ENCODE peak calls at places on chromosomes 4 and X, in four cellular contexts. D is K562, R is GM12891, L is GM12878. F is an unnamed sample.

GRCh38 chr4:3803475-3803847 is 37.3 kb downstream of the ADRA2C start:
- DNase-seq in D (no peak), R (no peak), L (no peak), F (no peak)

GRCh38 chr4:94588900-94589693 is 137.4 kb downstream of the PDLIM5 start:
- DNase-seq in D (no peak), R (no peak), L (no peak), F (no peak)

GRCh38 chr4:16289872-16290554 is 63.7 kb upstream of the TAPT1 start:
- DNase-seq in D (peak), R (peak), L (no peak), F (no peak)

GRCh38 chr4:52693492-52693891 is 34.4 kb upstream of the USP46 start:
- DNase-seq in D (no peak), R (no peak), L (no peak), F (no peak)

GRCh38 chrX:1351981-1352714 is 15.6 kb downstream of the IL3RA start:
- DNase-seq in D (no peak), R (no peak), L (no peak), F (no peak)

GRCh38 chrX:64894454-64895038 is 81.7 kb downstream of the ZC4H2 start:
- DNase-seq in D (peak), R (no peak), L (no peak), F (peak)

GRCh38 chr4:1502501-1502886 is 96.3 kb upstream of the NKX1-1 start:
- DNase-seq in D (no peak), R (no peak), L (no peak), F (no peak)

GRCh38 chr4:170805352-170805751 is 715.6 kb upstream of the AADAT start:
- DNase-seq in D (no peak), R (no peak), L (no peak), F (no peak)

GRCh38 chrX:153681175-153681574 is 6.6 kb upstream of the SLC6A8 start:
- DNase-seq in D (no peak), R (no peak), L (no peak), F (no peak)

GRCh38 chrX:40628506-40628905 is 5.3 kb downstream of the MPC1L start:
- DNase-seq in D (no peak), R (no peak), L (no peak), F (no peak)

GRCh38 chr4:7498406-7499200 is 63.9 kb upstream of the PSAPL1 start:
- DNase-seq in D (no peak), R (no peak), L (no peak), F (no peak)

GRCh38 chr4:61004651-61005170 is 195.4 kb upstream of the ADGRL3 start:
- DNase-seq in D (no peak), R (no peak), L (no peak), F (no peak)

GRCh38 chrX:81241753-81242152 is 39.9 kb downstream of the SH3BGRL start:
- DNase-seq in D (no peak), R (no peak), L (no peak), F (no peak)

GRCh38 chr4:111475696-111476095 is 669.6 kb upstream of the FAM241A start:
- DNase-seq in D (no peak), R (no peak), L (no peak), F (no peak)

GRCh38 chr4:16745009-16745408 is 153.4 kb downstream of the LDB2 start:
- DNase-seq in D (no peak), R (no peak), L (no peak), F (no peak)

GRCh38 chr4:20445933-20446723 is 194.4 kb downstream of the SLIT2 start:
- DNase-seq in D (no peak), R (no peak), L (no peak), F (no peak)

GRCh38 chr4:169147217-169147616 is 123.5 kb downstream of the SH3RF1 start:
- DNase-seq in D (no peak), R (no peak), L (no peak), F (no peak)

GRCh38 chr4:55437356-55437796 is 41.6 kb downstream of the TMEM165 start:
- DNase-seq in D (peak), R (no peak), L (no peak), F (no peak)

GRCh38 chrX:54452920-54453319 is 12.7 kb downstream of the TSR2 start:
- DNase-seq in D (peak), R (no peak), L (no peak), F (no peak)

DNA sequence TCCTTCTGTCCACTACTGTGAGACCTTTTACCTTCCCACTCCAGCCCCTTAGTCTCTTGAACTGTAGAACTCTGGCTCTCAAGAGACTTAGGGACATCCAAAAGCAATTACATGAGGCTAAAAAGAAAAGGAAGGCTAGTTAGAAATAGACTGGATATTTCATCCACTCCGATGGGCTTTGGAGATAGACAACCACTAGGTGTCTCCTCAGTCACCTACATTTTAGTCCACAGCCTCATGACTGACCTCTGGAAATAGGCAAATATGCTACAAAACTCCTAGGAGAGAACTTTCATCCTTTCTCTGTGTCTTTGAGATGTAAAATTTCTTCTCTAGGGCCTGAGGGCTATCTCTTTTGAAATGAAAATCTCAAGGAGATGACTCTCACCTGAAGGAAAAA is 45.1 kb upstream of the LAMP2 start:
- DNase-seq in D (peak), R (no peak), L (no peak), F (no peak)
- TF ChIP-seq SPI1 in D (no peak), R (no peak), L (no peak), F (no peak)

DNA sequence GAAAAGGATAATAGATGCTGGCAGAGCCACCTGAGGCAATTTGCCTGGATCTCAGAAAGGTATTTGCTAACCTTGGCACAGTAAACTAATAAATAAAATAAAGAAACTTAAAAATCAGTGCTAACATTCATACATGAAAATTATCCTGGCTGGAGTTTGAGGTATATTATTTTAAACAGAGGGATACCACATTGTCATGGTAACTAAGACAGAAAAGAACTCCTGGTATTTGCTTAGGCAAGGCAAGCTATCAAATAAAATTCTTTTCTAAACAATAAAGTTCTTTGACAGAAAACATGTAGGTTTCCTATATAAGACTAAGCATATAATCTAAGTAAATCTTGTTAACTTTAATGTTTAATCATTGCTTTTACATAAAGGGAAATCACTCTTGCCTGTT is 218.8 kb downstream of the MAGEB17 start:
- DNase-seq in D (no peak), R (no peak), L (no peak), F (no peak)
- TF ChIP-seq SPI1 in D (no peak), R (no peak), L (no peak), F (no peak)

GRCh38 chr4:165516281-165516833 is 137.5 kb downstream of the CPE start:
- DNase-seq in D (no peak), R (no peak), L (no peak), F (no peak)

GRCh38 chr4:165515201-165515600 is 136.4 kb downstream of the CPE start:
- DNase-seq in D (no peak), R (no peak), L (no peak), F (no peak)

GRCh38 chr4:165512464-165512863 is 133.7 kb downstream of the CPE start:
- DNase-seq in D (no peak), R (no peak), L (no peak), F (no peak)

GRCh38 chr4:165517216-165517615 is 138.4 kb downstream of the CPE start:
- DNase-seq in D (no peak), R (no peak), L (no peak), F (no peak)

GRCh38 chr4:165514739-165515138 is 135.9 kb downstream of the CPE start:
- DNase-seq in D (no peak), R (no peak), L (no peak), F (no peak)
- TF ChIP-seq SPI1 in D (no peak), R (no peak), L (no peak), F (no peak)

GRCh38 chrX:104136241-104137019 is 20.4 kb downstream of the SLC25A53 start:
- DNase-seq in D (peak), R (peak), L (peak), F (peak)
- TF ChIP-seq SPI1 in D (no peak), R (no peak), L (no peak), F (no peak)

GRCh38 chr4:74098628-74098995 is 383 bp downstream of the CXCL2 start:
- DNase-seq in D (no peak), R (no peak), L (no peak), F (no peak)
- TF ChIP-seq SPI1 in D (no peak), R (no peak), L (no peak), F (no peak)

GRCh38 chr4:145178740-145179139 is 1.6 kb downstream of the OTUD4 start:
- DNase-seq in D (peak), R (no peak), L (no peak), F (no peak)
- TF ChIP-seq SPI1 in D (no peak), R (no peak), L (no peak), F (no peak)

DNA sequence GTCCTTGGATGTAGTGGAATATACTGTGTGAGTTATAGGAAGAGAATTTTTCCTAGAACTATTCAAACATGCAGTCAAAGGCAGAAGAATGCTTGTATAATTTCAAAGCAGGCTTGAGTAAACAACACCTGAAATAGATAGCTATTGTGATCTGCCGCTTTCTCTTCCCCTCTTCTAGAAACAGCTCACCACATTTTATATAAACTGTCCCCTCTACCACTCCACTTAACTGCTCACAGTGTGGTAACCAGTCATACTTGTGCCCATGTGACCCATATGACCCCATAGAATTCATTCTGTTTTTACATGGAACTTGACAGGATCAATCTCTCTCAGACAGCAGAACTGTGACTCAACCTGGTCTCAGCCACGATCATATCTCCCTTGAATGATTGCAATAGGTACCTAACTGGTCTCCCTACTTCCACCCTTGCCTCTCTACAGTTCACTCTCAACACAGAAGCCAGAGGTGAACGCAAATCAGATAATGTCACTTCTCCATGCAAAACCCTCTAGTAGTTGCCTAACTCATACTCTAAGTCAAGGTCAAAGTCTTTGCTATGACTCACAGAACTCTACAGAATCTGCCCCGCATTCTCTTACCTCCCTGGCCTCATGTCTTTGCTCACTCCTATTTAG is 85.6 kb upstream of the EFHC2 start:
- DNase-seq in D (no peak), R (no peak), L (no peak), F (no peak)
- TF ChIP-seq SPI1 in D (no peak), R (no peak), L (no peak), F (no peak)

GRCh38 chrX:115549008-115549407 is 12.0 kb upstream of the PLS3 start:
- DNase-seq in D (no peak), R (no peak), L (no peak), F (no peak)
- TF ChIP-seq SPI1 in D (no peak), R (no peak), L (no peak), F (no peak)

GRCh38 chr4:106371166-106371565 is 2.6 kb upstream of the GIMD1 start:
- DNase-seq in D (no peak), R (no peak), L (no peak), F (no peak)

GRCh38 chr4:106368678-106369077 is at the start of gene GIMD1:
- DNase-seq in D (no peak), R (no peak), L (no peak), F (no peak)

GRCh38 chr4:106367072-106367471 is 1.5 kb downstream of the GIMD1 start:
- DNase-seq in D (no peak), R (no peak), L (no peak), F (no peak)

GRCh38 chr4:106370214-106370613 is 1.6 kb upstream of the GIMD1 start:
- DNase-seq in D (no peak), R (no peak), L (no peak), F (no peak)

DNA sequence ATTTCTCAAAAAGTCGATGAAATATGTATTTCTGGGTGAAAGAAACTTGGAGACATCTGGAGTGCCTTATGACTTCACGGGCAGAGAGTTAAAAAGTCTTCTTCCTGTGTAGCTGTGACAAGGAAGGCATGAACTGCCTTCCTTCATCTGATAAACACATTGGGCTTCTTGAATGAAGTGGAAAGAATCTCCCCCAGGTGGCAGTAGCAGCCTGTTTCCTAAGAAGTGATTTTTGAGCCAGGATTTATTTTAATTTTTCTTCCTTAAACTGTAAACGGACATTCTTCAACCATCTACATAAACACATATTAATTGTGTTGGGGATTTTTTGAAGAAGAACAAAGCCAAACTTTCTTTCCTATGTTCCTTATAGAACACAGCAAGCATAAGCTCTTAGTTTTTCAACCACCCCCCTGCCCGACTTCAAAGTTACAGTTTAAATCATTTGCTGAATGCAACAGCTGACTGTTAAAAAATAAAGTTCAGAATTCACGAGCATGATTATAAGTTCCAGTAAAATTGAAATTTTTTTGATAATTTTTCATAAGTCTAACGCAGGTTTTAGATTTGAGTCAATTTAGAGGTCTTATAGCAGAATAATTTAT is 980 bp upstream of the GIMD1 start:
- DNase-seq in D (peak), R (peak), L (peak), F (peak)
- TF ChIP-seq SPI1 in D (no peak), R (no peak), L (no peak), F (no peak)

F was measured in HL-60.